ENCODE peak calls at places on chromosomes 11 and 22, in nine cellular contexts. J is H1, V is spleen, F is A549, G is uterus, I is sigmoid colon, T is gastrocnemius medialis, Q is ovary, D is testis. K is an unnamed sample.

GRCh38 chr22:49140921-49141680 is 686.6 kb downstream of the BRD1 start:
- DNase-seq in J (no peak), V (peak; percentile 59), F (no peak), G (no peak), I (no peak), T (no peak), Q (no peak), D (no peak), K (no peak)

GRCh38 chr11:65384301-65384889 is 1.9 kb upstream of the SLC25A45 start:
- DNase-seq in J (no peak), V (no peak), F (no peak), G (peak; percentile 52), I (no peak), T (no peak), Q (no peak), D (no peak), K (no peak)

GRCh38 chr11:3984896-3985295 is 109.7 kb upstream of the RRM1 start:
- DNase-seq in J (peak; percentile 9), V (no peak), F (no peak), G (no peak), I (no peak), T (no peak), Q (peak; percentile 46), D (no peak), K (no peak)

GRCh38 chr22:22884010-22884887 is 3.4 kb upstream of the IGLL5 start:
- DNase-seq in J (no peak), V (no peak), F (peak; percentile 65), G (no peak), I (no peak), T (peak; percentile 20), Q (no peak), D (peak; percentile 76), K (peak; percentile 75)

GRCh38 chr11:68998390-68998911 is 14.6 kb downstream of the MRGPRF start:
- DNase-seq in J (no peak), V (peak; percentile 54), F (no peak), G (no peak), I (peak; percentile 85), T (no peak), Q (no peak), D (peak; percentile 16), K (peak; percentile 24)

GRCh38 chr22:23693979-23694680 is 3.3 kb downstream of the RGL4 start:
- DNase-seq in J (no peak), V (no peak), F (no peak), G (no peak), I (no peak), T (no peak), Q (peak; percentile 14), D (no peak), K (no peak)

GRCh38 chr11:17741487-17741886 is 6.9 kb downstream of the KCNC1 start:
- DNase-seq in J (no peak), V (peak; percentile 63), F (no peak), G (no peak), I (peak; percentile 40), T (peak; percentile 5), Q (peak; percentile 10), D (no peak), K (no peak)

GRCh38 chr11:33060271-33060670 is 20.9 kb downstream of the TCP11L1 start:
- DNase-seq in J (no peak), V (no peak), F (no peak), G (no peak), I (no peak), T (no peak), Q (no peak), D (no peak), K (no peak)

GRCh38 chr11:57787920-57788716 is 26.5 kb downstream of the CTNND1 start:
- DNase-seq in J (no peak), V (no peak), F (no peak), G (no peak), I (no peak), T (no peak), Q (no peak), D (no peak), K (no peak)

GRCh38 chr22:28835630-28836189 is 35.3 kb upstream of the XBP1 start:
- DNase-seq in J (no peak), V (peak; percentile 56), F (no peak), G (no peak), I (no peak), T (no peak), Q (peak; percentile 18), D (no peak), K (no peak)

GRCh38 chr11:94526645-94527438 is 14.6 kb downstream of the C11orf97 start:
- DNase-seq in J (no peak), V (no peak), F (no peak), G (no peak), I (no peak), T (no peak), Q (no peak), D (no peak), K (no peak)

GRCh38 chr22:38609371-38609770 is 39.4 kb upstream of the DMC1 start:
- DNase-seq in J (no peak), V (no peak), F (no peak), G (no peak), I (no peak), T (no peak), Q (no peak), D (no peak), K (no peak)

GRCh38 chr11:131815631-131816030 is 445.2 kb downstream of the NTM start:
- DNase-seq in J (no peak), V (no peak), F (no peak), G (no peak), I (no peak), T (no peak), Q (no peak), D (no peak), K (no peak)

GRCh38 chr11:16226245-16226644 is 130.1 kb downstream of the SOX6 start:
- DNase-seq in J (no peak), V (no peak), F (peak; percentile 84), G (peak; percentile 18), I (peak; percentile 49), T (peak; percentile 22), Q (no peak), D (peak; percentile 23), K (peak; percentile 89)

GRCh38 chr22:39216143-39216490 is 28.7 kb downstream of the PDGFB start:
- DNase-seq in J (no peak), V (peak; percentile 51), F (no peak), G (peak; percentile 3), I (peak; percentile 48), T (no peak), Q (no peak), D (no peak), K (no peak)

DNA sequence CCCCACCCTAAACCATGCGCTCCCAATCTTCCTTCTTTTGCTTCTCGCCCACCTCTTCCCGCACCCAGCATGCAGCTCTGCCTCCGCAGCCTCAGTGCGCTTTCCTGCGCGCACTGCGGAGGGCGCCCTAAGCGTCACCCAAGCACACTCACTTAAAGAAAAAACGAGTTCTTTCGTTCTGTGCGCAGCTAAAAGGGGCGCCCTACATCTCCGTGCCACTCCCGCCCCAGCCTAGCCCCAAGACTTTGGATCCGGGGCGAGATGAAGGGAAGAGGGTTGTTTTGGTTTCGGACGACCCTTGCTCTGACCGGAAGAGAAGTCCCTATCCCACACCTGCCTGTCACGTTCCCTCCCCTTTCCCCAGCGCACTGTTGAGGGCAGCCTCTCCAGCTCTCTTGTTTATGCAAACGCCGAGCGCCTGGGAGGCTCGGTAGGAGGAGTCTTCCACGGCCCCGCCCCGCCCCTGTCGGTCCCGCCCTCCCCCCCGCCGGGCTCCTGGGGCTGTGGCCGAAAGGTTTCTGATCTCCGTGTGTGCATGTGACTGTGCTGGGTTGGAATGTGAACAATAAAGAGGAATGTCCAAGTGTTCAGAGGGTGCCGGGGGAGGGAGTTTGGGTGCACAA is 5.3 kb downstream of the VSIG2 start:
- DNase-seq in J (peak; percentile 77), V (peak; percentile 93), F (peak; percentile 84), G (no peak), I (no peak), T (peak; percentile 58), Q (peak; percentile 59), D (peak; percentile 62), K (peak; percentile 94)
- H3K27ac ChIP-seq in J (no peak overlapping the region), V (peak overlapping the region; percentile 74), F (peak overlapping the region; percentile 93), G (peak overlapping the region; percentile 32), I (peak overlapping the region; percentile 40), T (peak overlapping the region; percentile 68), Q (no peak overlapping the region), D (no peak overlapping the region), K (peak overlapping the region; percentile 85)

GRCh38 chr11:128783513-128783912 is 83.6 kb downstream of the KCNJ1 start:
- DNase-seq in J (no peak), V (no peak), F (no peak), G (no peak), I (no peak), T (no peak), Q (no peak), D (no peak), K (no peak)
- TF ChIP-seq POLR2A in J (no peak), V (no peak), F (no peak), G (no peak), I (no peak), T (no peak), Q (no peak), D (no peak), K (no peak)

GRCh38 chr22:37186997-37187522 is 987 bp downstream of the C1QTNF6 start:
- DNase-seq in J (no peak), V (peak; percentile 63), F (peak; percentile 36), G (no peak), I (peak; percentile 48), T (no peak), Q (peak; percentile 30), D (no peak), K (no peak)

GRCh38 chr22:37190262-37190780 is 2.3 kb upstream of the C1QTNF6 start:
- DNase-seq in J (no peak), V (no peak), F (no peak), G (no peak), I (no peak), T (no peak), Q (no peak), D (no peak), K (no peak)

GRCh38 chr22:37187891-37188761 is at the start of gene C1QTNF6:
- DNase-seq in J (no peak), V (peak; percentile 75), F (peak; percentile 54), G (peak; percentile 57), I (peak; percentile 68), T (no peak), Q (peak; percentile 72), D (no peak), K (no peak)

GRCh38 chr22:37187552-37187890 is 526 bp downstream of the C1QTNF6 start:
- DNase-seq in J (no peak), V (no peak), F (peak; percentile 25), G (peak; percentile 52), I (no peak), T (no peak), Q (no peak), D (no peak), K (peak; percentile 55)

GRCh38 chr22:37189011-37189466 is 992 bp upstream of the C1QTNF6 start:
- DNase-seq in J (no peak), V (no peak), F (no peak), G (no peak), I (no peak), T (no peak), Q (no peak), D (no peak), K (no peak)
- H3K27ac ChIP-seq in J (peak overlapping the region; percentile 66), V (no peak overlapping the region), F (peak overlapping the region; percentile 99), G (peak overlapping the region; percentile 96), I (peak overlapping the region; percentile 82), T (peak overlapping the region; percentile 82), Q (no peak overlapping the region), D (no peak overlapping the region), K (peak overlapping the region; percentile 87)

DNA sequence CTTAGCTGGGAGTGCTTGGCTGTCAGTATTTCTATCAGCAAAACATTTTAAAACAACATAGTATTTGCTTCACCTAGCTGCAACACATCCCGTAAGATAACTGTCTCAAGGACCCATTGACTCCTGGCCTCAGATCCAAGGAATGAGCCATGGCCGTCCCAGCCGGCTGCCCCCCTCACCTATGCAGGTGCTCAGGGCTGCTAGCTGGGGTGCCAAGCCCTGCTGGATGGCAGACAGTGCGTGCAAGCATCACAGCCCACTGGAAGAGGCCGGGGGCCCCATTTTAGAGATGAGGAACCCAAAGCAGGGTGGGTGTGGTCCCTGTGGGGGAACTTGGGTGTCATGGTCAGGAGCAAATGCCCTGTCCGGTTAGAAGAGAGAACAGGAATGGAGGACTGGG is 8.5 kb downstream of the PSMC3 start:
- DNase-seq in J (no peak), V (no peak), F (no peak), G (no peak), I (no peak), T (no peak), Q (no peak), D (no peak), K (no peak)
- TF ChIP-seq POLR2A in J (no peak), V (no peak), F (no peak), G (no peak), I (no peak), T (no peak), Q (no peak), D (no peak), K (no peak)

K was measured in transverse colon.